ENCODE peak calls at places on chromosomes 12 and 14, in eight cellular contexts. One of them, this sample, is unnamed.

GRCh38 chr14:100106260-100106659 is 41.0 kb downstream of the EVL start:
- DNase-seq in activated CD4-positive, alpha-beta T cell treated with anti-CD3 and anti-CD28 coated beads, Interleukin-2, amount 10 ng/mL, durations not matched to agents 7 days and 5 days: peak
- DNase-seq in CD8-positive, alpha-beta memory T cell: peak
- DNase-seq in NCI-H524: no peak
- DNase-seq in SK-N-SH: no peak
- DNase-seq in omental fat pad: no peak
- DNase-seq in caudate nucleus: no peak
- DNase-seq in AG09319: no peak
- DNase-seq in this sample: no peak

GRCh38 chr12:124709722-124710656 is 142.6 kb upstream of the NCOR2 start:
- DNase-seq in AG09319: no peak
- DNase-seq in SK-N-SH: no peak
- DNase-seq in NCI-H524: peak
- DNase-seq in activated CD4-positive, alpha-beta T cell treated with anti-CD3 and anti-CD28 coated beads, Interleukin-2, amount 10 ng/mL, durations not matched to agents 7 days and 5 days: no peak
- DNase-seq in CD8-positive, alpha-beta memory T cell: no peak
- DNase-seq in omental fat pad: no peak
- DNase-seq in caudate nucleus: no peak
- DNase-seq in this sample: no peak

GRCh38 chr14:94540031-94540794 is 21.0 kb upstream of the SERPINA4 start:
- DNase-seq in NCI-H524: peak
- DNase-seq in AG09319: no peak
- DNase-seq in caudate nucleus: no peak
- DNase-seq in activated CD4-positive, alpha-beta T cell treated with anti-CD3 and anti-CD28 coated beads, Interleukin-2, amount 10 ng/mL, durations not matched to agents 7 days and 5 days: no peak
- DNase-seq in SK-N-SH: no peak
- DNase-seq in omental fat pad: no peak
- DNase-seq in CD8-positive, alpha-beta memory T cell: no peak
- DNase-seq in this sample: no peak

GRCh38 chr12:55736780-55737580 is 5.9 kb upstream of the GDF11 start:
- DNase-seq in SK-N-SH: peak
- DNase-seq in CD8-positive, alpha-beta memory T cell: peak
- DNase-seq in NCI-H524: peak
- DNase-seq in omental fat pad: peak
- DNase-seq in activated CD4-positive, alpha-beta T cell treated with anti-CD3 and anti-CD28 coated beads, Interleukin-2, amount 10 ng/mL, durations not matched to agents 7 days and 5 days: peak
- DNase-seq in caudate nucleus: peak
- DNase-seq in AG09319: no peak
- DNase-seq in this sample: peak

GRCh38 chr12:81078469-81079196 is 754 bp downstream of the ACSS3 start:
- DNase-seq in AG09319: no peak
- DNase-seq in NCI-H524: peak
- DNase-seq in omental fat pad: peak
- DNase-seq in activated CD4-positive, alpha-beta T cell treated with anti-CD3 and anti-CD28 coated beads, Interleukin-2, amount 10 ng/mL, durations not matched to agents 7 days and 5 days: no peak
- DNase-seq in SK-N-SH: no peak
- DNase-seq in caudate nucleus: no peak
- DNase-seq in CD8-positive, alpha-beta memory T cell: no peak
- DNase-seq in this sample: no peak

GRCh38 chr14:95440951-95441350 is 75.5 kb downstream of the SYNE3 start:
- DNase-seq in activated CD4-positive, alpha-beta T cell treated with anti-CD3 and anti-CD28 coated beads, Interleukin-2, amount 10 ng/mL, durations not matched to agents 7 days and 5 days: no peak
- DNase-seq in CD8-positive, alpha-beta memory T cell: no peak
- DNase-seq in SK-N-SH: peak
- DNase-seq in omental fat pad: no peak
- DNase-seq in caudate nucleus: no peak
- DNase-seq in NCI-H524: no peak
- DNase-seq in AG09319: no peak
- DNase-seq in this sample: no peak

GRCh38 chr12:68350753-68351152 is 18.6 kb upstream of the MDM1 start:
- DNase-seq in AG09319: no peak
- DNase-seq in SK-N-SH: no peak
- DNase-seq in caudate nucleus: no peak
- DNase-seq in CD8-positive, alpha-beta memory T cell: no peak
- DNase-seq in activated CD4-positive, alpha-beta T cell treated with anti-CD3 and anti-CD28 coated beads, Interleukin-2, amount 10 ng/mL, durations not matched to agents 7 days and 5 days: no peak
- DNase-seq in omental fat pad: no peak
- DNase-seq in NCI-H524: no peak
- DNase-seq in this sample: no peak

GRCh38 chr14:101593411-101594181 is 32.3 kb downstream of the DIO3 start:
- DNase-seq in caudate nucleus: no peak
- DNase-seq in NCI-H524: no peak
- DNase-seq in activated CD4-positive, alpha-beta T cell treated with anti-CD3 and anti-CD28 coated beads, Interleukin-2, amount 10 ng/mL, durations not matched to agents 7 days and 5 days: no peak
- DNase-seq in SK-N-SH: no peak
- DNase-seq in CD8-positive, alpha-beta memory T cell: no peak
- DNase-seq in omental fat pad: no peak
- DNase-seq in AG09319: no peak
- DNase-seq in this sample: no peak

GRCh38 chr14:74299061-74299545 is 3.6 kb downstream of the ABCD4 start:
- DNase-seq in CD8-positive, alpha-beta memory T cell: no peak
- DNase-seq in activated CD4-positive, alpha-beta T cell treated with anti-CD3 and anti-CD28 coated beads, Interleukin-2, amount 10 ng/mL, durations not matched to agents 7 days and 5 days: no peak
- DNase-seq in SK-N-SH: no peak
- DNase-seq in caudate nucleus: no peak
- DNase-seq in omental fat pad: no peak
- DNase-seq in AG09319: no peak
- DNase-seq in NCI-H524: no peak
- DNase-seq in this sample: no peak